ENCODE peak calls at places on chromosomes 11 and 22, in six cellular contexts. M is neural progenitor cell, U is GM23338, I is IMR-90, B is MM.1S, A is fibroblast of lung. N is an unnamed sample.
A peak's percentile ranks its signal among the peaks of the same experiment; 100 is the strongest.

GRCh38 chr11:102599642-102600261 is 25.4 kb downstream of the MMP20 start:
- DNase-seq in M (no peak), U (no peak), I (peak; percentile 95), B (no peak), A (peak; percentile 96), N (no peak)

GRCh38 chr11:84780689-84781293 is 846.4 kb downstream of the DLG2 start:
- DNase-seq in M (peak; percentile 34), U (peak; percentile 63), I (peak; percentile 15), B (peak; percentile 54), A (peak; percentile 39), N (peak; percentile 31)

GRCh38 chr22:47044722-47045545 is 282.5 kb downstream of the TBC1D22A start:
- DNase-seq in M (no peak), U (no peak), I (no peak), B (no peak), A (no peak), N (no peak)

GRCh38 chr11:92413757-92414513 is 189.3 kb downstream of the FAT3 start:
- DNase-seq in M (no peak), U (no peak), I (no peak), B (peak; percentile 37), A (no peak), N (no peak)

GRCh38 chr11:16336721-16337120 is 19.6 kb downstream of the SOX6 start:
- DNase-seq in M (no peak), U (no peak), I (no peak), B (no peak), A (no peak), N (no peak)

GRCh38 chr22:43162412-43163150 is 11.2 kb downstream of the TSPO start:
- DNase-seq in M (no peak), U (no peak), I (no peak), B (no peak), A (no peak), N (no peak)

GRCh38 chr11:102733232-102733875 is 8.6 kb upstream of the MMP8 start:
- DNase-seq in M (peak; percentile 83), U (peak; percentile 85), I (peak; percentile 47), B (peak; percentile 61), A (peak; percentile 32), N (peak; percentile 56)

GRCh38 chr22:50047346-50047745 is 10.8 kb downstream of the TTLL8 start:
- DNase-seq in M (no peak), U (no peak), I (no peak), B (no peak), A (no peak), N (no peak)

GRCh38 chr22:18991138-18991432 is 55.0 kb upstream of the PRODH start:
- DNase-seq in M (no peak), U (no peak), I (no peak), B (no peak), A (no peak), N (no peak)

GRCh38 chr11:112002491-112003216 is 22.6 kb upstream of the DLAT start:
- DNase-seq in M (no peak), U (no peak), I (no peak), B (no peak), A (no peak), N (no peak)

DNA sequence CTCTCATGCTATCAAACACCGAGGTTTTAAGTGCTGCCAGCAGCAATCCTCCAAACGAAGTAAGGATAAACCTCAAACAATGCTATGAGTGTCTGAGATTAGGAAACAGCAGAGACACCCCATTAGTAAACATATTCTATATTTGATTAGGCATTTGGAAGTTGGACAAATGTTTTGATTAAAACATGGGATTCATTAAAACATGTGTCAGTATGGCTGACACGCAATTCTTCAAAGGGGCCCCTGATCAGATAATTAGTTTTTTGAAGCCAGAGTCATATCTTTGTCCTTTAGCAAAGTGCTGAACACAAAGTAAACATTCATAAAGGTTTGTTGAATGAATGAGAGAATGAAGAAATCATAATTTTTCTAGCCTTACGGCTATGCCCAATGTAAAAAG is 33.2 kb upstream of the BLID start:
- DNase-seq in M (no peak), U (no peak), I (no peak), B (no peak), A (no peak), N (no peak)
- H3K4me1 ChIP-seq in M (peaks cover 4% of the 10 kb centered on the region), U (peaks cover 7% of the 10 kb centered on the region), I (peaks cover 19% of the 10 kb centered on the region), B (peaks cover 3% of the 10 kb centered on the region), A (peaks cover 24% of the 10 kb centered on the region), N (no peaks in the 10 kb centered on the region)

GRCh38 chr22:24894998-24895397 is 51.5 kb downstream of the LHFPL7 start:
- DNase-seq in M (no peak), U (peak; percentile 32), I (no peak), B (peak; percentile 31), A (peak; percentile 65), N (no peak)
- H2AFZ ChIP-seq in M (no peak overlapping the region), U (no peak overlapping the region), I (no peak overlapping the region), B (no peak overlapping the region), A (no peak overlapping the region), N (no peak overlapping the region)

GRCh38 chr22:36362819-36363377 is 24.9 kb downstream of the MYH9 start:
- DNase-seq in M (no peak), U (no peak), I (no peak), B (no peak), A (peak; percentile 62), N (no peak)

GRCh38 chr22:36360871-36361383 is 26.8 kb downstream of the MYH9 start:
- DNase-seq in M (no peak), U (peak; percentile 56), I (peak; percentile 76), B (no peak), A (peak; percentile 81), N (no peak)

GRCh38 chr22:36363378-36363931 is 24.3 kb downstream of the MYH9 start:
- DNase-seq in M (no peak), U (no peak), I (no peak), B (no peak), A (no peak), N (no peak)

GRCh38 chr22:36360011-36360410 is 27.8 kb downstream of the MYH9 start:
- DNase-seq in M (peak; percentile 50), U (peak; percentile 79), I (no peak), B (no peak), A (no peak), N (no peak)

GRCh38 chr22:36362077-36362476 is 25.7 kb downstream of the MYH9 start:
- DNase-seq in M (no peak), U (no peak), I (no peak), B (no peak), A (no peak), N (no peak)
- H3K4me1 ChIP-seq in M (peaks cover 70% of the 10 kb centered on the region), U (peaks cover 89% of the 10 kb centered on the region), I (peaks cover 69% of the 10 kb centered on the region), B (peaks cover 72% of the 10 kb centered on the region), A (peaks cover 72% of the 10 kb centered on the region), N (peaks cover 56% of the 10 kb centered on the region)

DNA sequence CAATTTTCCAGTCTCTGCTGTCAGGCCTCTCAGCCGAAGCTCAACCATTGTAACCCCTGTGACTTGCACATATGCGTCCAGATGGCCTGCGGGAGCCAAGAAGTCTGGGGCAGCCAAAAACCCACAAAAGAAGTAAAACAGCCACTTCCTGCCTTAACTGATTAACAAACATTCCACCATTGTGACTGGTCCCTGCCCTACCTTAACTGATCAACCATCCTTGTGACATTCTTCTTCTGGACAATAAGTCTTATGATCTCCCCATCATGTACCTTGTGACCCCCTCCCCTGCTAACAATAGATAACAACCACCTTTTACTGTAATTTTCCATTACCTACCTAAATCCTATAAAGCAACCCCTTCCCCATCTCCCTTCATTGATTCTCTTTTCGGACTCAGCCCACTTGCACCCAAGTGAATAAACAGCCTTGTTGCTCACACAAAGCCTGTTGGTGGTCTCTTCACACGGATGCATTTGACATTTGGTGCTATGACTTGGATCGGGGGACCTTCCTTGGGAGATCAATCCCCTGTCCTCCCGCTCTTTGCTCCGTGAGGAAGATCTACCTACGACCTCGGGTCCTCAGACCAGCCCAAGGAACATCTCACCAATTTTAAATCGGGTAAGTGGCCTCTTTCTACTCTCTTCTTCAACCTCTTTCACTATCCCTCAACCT is 1.3 kb upstream of the NDUFC2 start:
- DNase-seq in M (no peak), U (peak; percentile 7), I (peak; percentile 73), B (no peak), A (peak; percentile 98), N (no peak)
- H2AFZ ChIP-seq in M (peak overlapping the region; percentile 83), U (peak overlapping the region; percentile 92), I (peak overlapping the region; percentile 60), B (peak overlapping the region; percentile 27), A (peak overlapping the region; percentile 44), N (no peak overlapping the region)

DNA sequence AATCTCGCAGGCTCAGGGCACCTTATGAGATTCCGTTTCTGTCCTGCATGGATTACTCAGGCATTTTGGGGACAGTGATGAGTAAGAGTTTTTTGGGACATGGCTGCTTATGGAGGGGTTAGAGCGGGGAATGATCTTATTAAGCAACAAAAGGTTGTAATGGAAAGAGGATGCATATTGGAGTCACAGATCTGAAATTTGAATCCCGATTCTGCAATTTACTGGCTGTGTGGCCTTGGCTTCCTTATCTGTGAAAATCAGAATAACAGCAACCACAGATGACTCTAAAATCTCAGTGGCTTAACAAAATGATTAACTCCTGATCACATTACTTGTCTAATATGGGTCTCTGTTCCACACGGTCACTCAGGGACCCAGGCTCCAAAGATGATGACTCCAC is 5.8 kb downstream of the TSPAN18 start:
- DNase-seq in M (no peak), U (no peak), I (no peak), B (no peak), A (no peak), N (no peak)
- H3K4me1 ChIP-seq in M (peaks cover 61% of the 10 kb centered on the region), U (peaks cover 72% of the 10 kb centered on the region), I (peaks cover 4% of the 10 kb centered on the region), B (no peaks in the 10 kb centered on the region), A (no peaks in the 10 kb centered on the region), N (no peaks in the 10 kb centered on the region)

GRCh38 chr11:86106916-86107315 is 38.0 kb upstream of the PICALM start:
- DNase-seq in M (no peak), U (no peak), I (peak; percentile 75), B (no peak), A (peak; percentile 63), N (no peak)
- H2AFZ ChIP-seq in M (no peak overlapping the region), U (no peak overlapping the region), I (no peak overlapping the region), B (no peak overlapping the region), A (no peak overlapping the region), N (no peak overlapping the region)

GRCh38 chr11:33893711-33894401 is 2.0 kb upstream of the LMO2 start:
- DNase-seq in M (no peak), U (no peak), I (no peak), B (peak; percentile 76), A (peak; percentile 61), N (peak; percentile 29)
- H3K4me1 ChIP-seq in M (peaks cover 32% of the 10 kb centered on the region), U (peaks cover 6% of the 10 kb centered on the region), I (no peaks in the 10 kb centered on the region), B (peaks cover 14% of the 10 kb centered on the region), A (no peaks in the 10 kb centered on the region), N (peaks cover 39% of the 10 kb centered on the region)

GRCh38 chr11:86116386-86116726 is 47.5 kb upstream of the PICALM start:
- DNase-seq in M (no peak), U (no peak), I (peak; percentile 98), B (peak; percentile 47), A (peak; percentile 99), N (no peak)
- H2AFZ ChIP-seq in M (no peak overlapping the region), U (no peak overlapping the region), I (no peak overlapping the region), B (peak overlapping the region; percentile 65), A (no peak overlapping the region), N (no peak overlapping the region)